ENCODE peak calls at places on chromosomes 1 and 21, in seven cellular contexts. S is tibial nerve, G is trophoblast cell, U is upper lobe of right lung, A is uterus, L is aorta, N is A549. X is an unnamed sample. For H3K9me3, the result is how much of the 10 kb centered on the place peaks cover.

GRCh38 chr1:242187816-242188215 is 188.9 kb upstream of the MAP1LC3C start:
- DNase-seq in S (no peak), A (no peak), G (no peak), N (no peak), L (no peak), U (no peak), X (no peak)

GRCh38 chr1:43783671-43784205 is 76.4 kb downstream of the ST3GAL3 start:
- DNase-seq in L (no peak), S (no peak), G (peak), A (no peak), N (peak), U (no peak), X (no peak)

GRCh38 chr1:228647523-228648444 is 87.5 kb upstream of the RHOU start:
- DNase-seq in U (peak), G (peak), N (peak), S (no peak), A (peak), L (peak), X (no peak)

GRCh38 chr1:92230736-92231135 is 13.0 kb downstream of the C1orf146 start:
- DNase-seq in N (no peak), L (no peak), G (no peak), S (no peak), U (no peak), A (no peak), X (no peak)

GRCh38 chr1:178768423-178768822 is 43.4 kb downstream of the RALGPS2 start:
- DNase-seq in S (no peak), L (no peak), G (peak), A (no peak), N (no peak), U (no peak), X (no peak)

GRCh38 chr1:154730986-154731489 is 123.1 kb upstream of the ADAR start:
- DNase-seq in L (no peak), N (no peak), A (peak), G (no peak), S (no peak), U (no peak), X (no peak)

GRCh38 chr1:113701429-113701828 is 57.9 kb downstream of the PHTF1 start:
- DNase-seq in N (no peak), U (no peak), L (no peak), G (no peak), A (no peak), S (no peak), X (no peak)

GRCh38 chr1:107689157-107689556 is 275.8 kb downstream of the VAV3 start:
- DNase-seq in L (no peak), N (no peak), S (no peak), U (no peak), A (no peak), G (peak), X (no peak)

GRCh38 chr1:21775985-21776562 is 6.9 kb downstream of the USP48 start:
- DNase-seq in N (no peak), U (no peak), S (no peak), G (no peak), A (no peak), L (no peak), X (no peak)

GRCh38 chr1:239224100-239224499 is 162.3 kb upstream of the CHRM3 start:
- DNase-seq in A (no peak), L (no peak), S (no peak), U (no peak), N (no peak), G (no peak), X (no peak)
- H3K9me3 ChIP-seq in A (under half), L (under half), S (under half), U (under half), N (under half), G (under half), X (under half)

GRCh38 chr1:212698467-212699103 is 1.1 kb downstream of the BATF3 start:
- DNase-seq in A (no peak), G (peak), L (no peak), N (no peak), S (no peak), U (no peak), X (no peak)

GRCh38 chr1:212699839-212700596 is at the start of gene BATF3:
- DNase-seq in U (peak), A (peak), S (no peak), N (peak), G (peak), L (peak), X (peak)

GRCh38 chr1:212700892-212701819 is 1.5 kb upstream of the BATF3 start:
- DNase-seq in S (no peak), L (peak), G (peak), U (peak), N (peak), A (peak), X (no peak)

GRCh38 chr1:212700597-212700891 is 904 bp upstream of the BATF3 start:
- DNase-seq in N (no peak), A (no peak), G (peak), L (no peak), U (no peak), S (no peak), X (no peak)

DNA sequence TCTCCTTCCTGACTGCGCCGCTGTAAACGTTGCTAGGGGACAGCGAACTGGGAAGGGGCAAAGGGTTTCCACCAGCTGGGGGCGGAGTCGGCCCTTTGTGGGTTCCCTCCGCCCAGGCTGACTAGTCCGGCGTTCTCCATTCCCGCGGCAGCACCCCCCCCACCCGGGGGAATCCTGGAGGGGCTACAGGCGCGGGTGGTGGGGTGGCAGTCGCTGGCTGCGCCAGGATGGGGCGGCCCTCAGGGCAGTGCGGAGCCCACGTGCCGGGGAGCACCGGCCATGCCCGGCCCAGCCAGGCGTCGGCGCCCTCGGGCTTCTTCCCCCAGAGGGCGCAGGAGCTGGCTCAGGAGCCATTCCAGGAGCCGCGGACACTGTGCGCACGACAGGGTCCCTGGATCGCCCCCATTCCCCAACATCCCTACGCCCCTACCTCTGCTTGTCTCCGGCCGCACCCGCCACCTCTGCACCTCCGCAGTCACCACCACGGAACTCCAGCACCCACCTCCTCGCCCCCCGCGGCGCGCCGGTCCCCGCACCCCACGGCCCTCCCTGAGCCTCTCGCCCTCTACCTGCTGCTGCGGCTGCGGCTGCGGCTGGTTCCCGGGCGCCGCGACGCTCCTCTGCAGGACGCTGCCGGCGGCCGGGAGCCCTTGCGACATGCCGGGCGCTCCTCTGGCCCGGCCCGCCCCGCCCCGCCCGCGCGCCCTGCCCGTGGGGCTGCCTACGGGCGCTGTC is 369 bp downstream of the BATF3 start:
- DNase-seq in N (peak), A (peak), G (peak), S (no peak), L (peak), U (peak), X (peak)
- H3K9me3 ChIP-seq in N (under half), A (under half), G (under half), S (under half), L (under half), U (under half), X (under half)

GRCh38 chr1:185517808-185518419 is 200.9 kb upstream of the IVNS1ABP start:
- DNase-seq in S (no peak), N (no peak), L (no peak), G (no peak), A (no peak), U (no peak), X (no peak)

GRCh38 chr1:185520188-185520935 is 203.3 kb upstream of the IVNS1ABP start:
- DNase-seq in U (no peak), S (no peak), A (no peak), G (peak), L (no peak), N (no peak), X (no peak)
- H3K9me3 ChIP-seq in U (under half), S (under half), A (under half), G (under half), L (under half), N (under half), X (under half)

DNA sequence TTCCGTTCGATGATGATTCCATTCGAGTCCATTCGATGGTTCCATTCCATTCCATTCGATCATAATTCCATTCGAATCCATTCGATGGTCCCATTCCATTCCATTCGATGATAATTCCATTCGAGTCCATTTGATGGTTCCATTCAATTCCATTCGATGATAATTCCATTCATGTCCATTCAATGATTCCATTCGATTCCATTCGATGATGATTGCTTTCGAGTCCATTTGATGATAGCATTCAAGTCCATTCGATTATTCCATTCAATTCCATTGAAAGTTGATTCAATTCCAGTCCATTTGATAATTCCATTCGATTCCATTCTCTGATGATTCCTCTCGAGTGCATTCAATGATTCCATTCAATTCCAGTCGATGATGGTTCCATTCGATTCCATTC is 3895.3 kb downstream of the SRGAP2C start:
- DNase-seq in A (no peak), L (no peak), N (no peak), S (no peak), U (no peak), G (no peak), X (no peak)
- H3K9me3 ChIP-seq in A (under half), L (under half), N (under half), S (half or more), U (under half), G (under half), X (under half)

GRCh38 chr21:39542736-39543135 is 70.0 kb upstream of the B3GALT5 start:
- DNase-seq in A (no peak), L (no peak), N (no peak), S (no peak), U (no peak), G (no peak), X (no peak)
- H3K9me3 ChIP-seq in A (under half), L (under half), N (under half), S (under half), U (under half), G (under half), X (under half)

DNA sequence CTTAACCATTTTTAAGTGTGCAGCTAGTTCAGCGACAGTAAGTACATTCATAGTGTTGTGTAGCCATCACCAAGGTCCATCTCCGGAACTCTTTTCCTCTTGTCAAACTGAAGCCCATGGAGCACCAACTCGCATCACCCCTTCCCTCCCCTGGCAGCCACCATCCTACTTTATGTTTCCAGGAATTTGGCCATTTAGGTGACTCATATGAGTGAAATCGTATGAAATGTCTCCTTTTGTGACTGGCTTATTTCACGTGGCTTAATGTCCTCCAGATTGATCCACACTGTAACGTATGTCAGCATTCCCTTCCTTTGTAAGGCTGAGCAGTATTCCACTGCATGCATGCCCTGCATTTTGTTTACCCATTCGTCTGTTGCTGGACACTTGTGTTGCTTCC is 2.5 kb downstream of the COL6A2 start:
- DNase-seq in N (no peak), U (no peak), S (no peak), G (no peak), L (no peak), A (no peak), X (no peak)
- H3K9me3 ChIP-seq in N (under half), U (under half), S (under half), G (under half), L (under half), A (under half), X (under half)

GRCh38 chr1:27176954-27177353 is 22.0 kb upstream of the SLC9A1 start:
- DNase-seq in G (no peak), A (no peak), S (no peak), U (no peak), N (no peak), L (no peak), X (no peak)
- H3K9me3 ChIP-seq in G (under half), A (under half), S (under half), U (under half), N (under half), L (under half), X (under half)

DNA sequence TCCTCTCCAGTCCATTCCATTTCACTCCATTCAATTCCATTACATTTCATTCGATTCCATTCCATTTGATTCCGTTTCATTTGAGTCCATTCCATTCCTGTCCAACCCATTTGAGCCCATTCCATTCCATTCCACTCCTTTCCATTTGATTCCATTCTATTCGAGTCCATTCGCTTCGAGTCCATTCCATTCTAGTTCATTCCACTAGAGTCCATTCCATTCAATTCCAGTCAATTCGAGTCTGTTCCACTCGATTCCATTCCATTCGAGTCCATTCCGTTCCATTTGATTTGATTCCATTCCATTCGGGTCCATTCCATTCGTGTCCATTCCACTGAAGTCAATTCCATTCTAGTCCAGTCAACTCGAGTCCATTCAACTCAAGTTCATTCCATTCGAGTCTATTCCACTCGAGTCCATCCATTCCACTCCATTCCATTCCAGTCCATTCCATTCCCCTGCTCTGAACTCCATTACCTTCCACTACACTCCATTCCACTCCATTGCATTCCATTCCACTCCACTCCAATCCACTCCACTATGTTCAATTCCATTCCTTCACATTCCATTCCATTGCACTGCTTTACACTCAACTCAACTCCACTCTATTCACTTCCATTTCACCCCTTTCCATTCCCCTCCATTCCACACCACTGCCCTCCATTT is 2569.4 kb upstream of the TPTE start:
- DNase-seq in L (no peak), G (no peak), S (no peak), U (no peak), N (no peak), A (no peak), X (no peak)
- H3K9me3 ChIP-seq in L (under half), G (under half), S (half or more), U (half or more), N (under half), A (under half), X (half or more)

GRCh38 chr1:247962911-247963588 is 2.0 kb upstream of the OR2AK2 start:
- DNase-seq in S (no peak), G (no peak), L (no peak), U (no peak), A (no peak), N (no peak), X (no peak)

GRCh38 chr1:247964933-247965332 is at the start of gene OR2AK2:
- DNase-seq in U (no peak), A (no peak), N (no peak), L (no peak), S (no peak), G (no peak), X (no peak)

GRCh38 chr1:247966520-247967204 is 1.6 kb downstream of the OR2AK2 start:
- DNase-seq in N (no peak), S (no peak), L (no peak), A (no peak), U (no peak), G (no peak), X (no peak)

GRCh38 chr1:247961796-247962195 is 3.2 kb upstream of the OR2AK2 start:
- DNase-seq in L (no peak), N (no peak), A (no peak), G (no peak), S (no peak), U (no peak), X (no peak)
- H3K9me3 ChIP-seq in L (under half), N (under half), A (under half), G (under half), S (under half), U (under half), X (under half)

GRCh38 chr21:10466200-10466599 is 55.2 kb upstream of the TPTE start:
- DNase-seq in S (no peak), G (no peak), N (no peak), L (no peak), A (no peak), U (no peak), X (no peak)

GRCh38 chr21:10464975-10465374 is 56.4 kb upstream of the TPTE start:
- DNase-seq in G (no peak), U (no peak), L (no peak), A (no peak), N (no peak), S (no peak), X (no peak)

DNA sequence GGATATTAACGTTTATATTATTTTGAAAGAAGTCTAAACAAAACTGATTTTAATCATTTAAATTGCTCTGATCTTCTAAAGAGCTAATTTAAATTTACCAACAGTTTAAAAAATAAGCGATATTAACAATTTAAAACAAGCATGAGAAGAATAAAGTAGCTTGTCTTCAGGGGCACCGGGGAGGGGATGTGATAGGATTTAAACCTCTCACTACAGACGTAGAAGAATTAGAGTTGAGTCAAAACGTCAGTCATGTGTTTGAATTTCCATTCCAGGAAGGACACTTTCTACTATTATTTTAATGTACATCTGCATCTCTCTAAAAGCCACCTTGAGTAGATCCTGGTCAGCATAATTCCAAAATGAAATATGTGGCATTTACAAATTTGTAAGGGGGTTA is 58.2 kb upstream of the TPTE start:
- DNase-seq in N (no peak), S (no peak), L (no peak), G (no peak), A (no peak), U (no peak), X (no peak)
- H3K9me3 ChIP-seq in N (under half), S (under half), L (under half), G (under half), A (under half), U (under half), X (under half)

X was measured in T-helper 17 cell.